ENCODE peak calls at places on chromosome 18, in four cellular contexts. G, B, X and A are unnamed samples.

GRCh38 chr18:38028941-38029340 is 463.3 kb upstream of the CELF4 start:
- DNase-seq in G (no peak), B (no peak), X (no peak), A (no peak)

GRCh38 chr18:37900281-37900680 is 334.7 kb upstream of the CELF4 start:
- DNase-seq in G (no peak), B (no peak), X (no peak), A (no peak)

GRCh38 chr18:77940566-77940965 is 690.9 kb downstream of the GALR1 start:
- DNase-seq in G (no peak), B (no peak), X (no peak), A (no peak)

GRCh38 chr18:28581503-28582169 is 404.7 kb upstream of the CDH2 start:
- DNase-seq in G (no peak), B (no peak), X (no peak), A (no peak)

GRCh38 chr18:22466608-22467390 is 49.1 kb upstream of the CTAGE1 start:
- DNase-seq in G (no peak), B (peak), X (no peak), A (peak)

GRCh38 chr18:75638597-75639467 is 211.3 kb upstream of the SMIM21 start:
- DNase-seq in G (no peak), B (no peak), X (no peak), A (no peak)

GRCh38 chr18:12366794-12367193 is 10.2 kb downstream of the AFG3L2 start:
- DNase-seq in G (no peak), B (no peak), X (no peak), A (no peak)

GRCh38 chr18:48866028-48866733 is 84.6 kb downstream of the SMAD7 start:
- DNase-seq in G (no peak), B (no peak), X (no peak), A (no peak)

GRCh38 chr18:53911200-53911599 is 313.3 kb downstream of the MBD2 start:
- DNase-seq in G (no peak), B (no peak), X (no peak), A (no peak)

GRCh38 chr18:13791181-13791580 is 32.8 kb upstream of the MC5R start:
- DNase-seq in G (no peak), B (no peak), X (no peak), A (no peak)

GRCh38 chr18:38759457-38759856 is 1193.9 kb upstream of the CELF4 start:
- DNase-seq in G (no peak), B (no peak), X (no peak), A (no peak)

GRCh38 chr18:42956287-42956686 is 159.2 kb downstream of the RIT2 start:
- DNase-seq in G (no peak), B (no peak), X (no peak), A (no peak)

GRCh38 chr18:62064361-62064760 is 122.5 kb downstream of the PIGN start:
- DNase-seq in G (no peak), B (no peak), X (no peak), A (no peak)

GRCh38 chr18:45084207-45084606 is 403.5 kb downstream of the SETBP1 start:
- DNase-seq in G (no peak), B (no peak), X (no peak), A (no peak)

GRCh38 chr18:46256078-46256477 is 151.9 kb downstream of the HAUS1 start:
- DNase-seq in G (no peak), B (no peak), X (no peak), A (no peak)

GRCh38 chr18:45997689-45998088 is 30.6 kb upstream of the EPG5 start:
- DNase-seq in G (no peak), B (no peak), X (no peak), A (no peak)

GRCh38 chr18:49459404-49460171 is 857 bp downstream of the DYM start:
- DNase-seq in G (no peak), B (no peak), X (no peak), A (no peak)

GRCh38 chr18:59502222-59502898 is 143.3 kb upstream of the LMAN1 start:
- DNase-seq in G (no peak), B (no peak), X (no peak), A (peak)

GRCh38 chr18:36559458-36559857 is 261.9 kb downstream of the FHOD3 start:
- DNase-seq in G (no peak), B (no peak), X (no peak), A (no peak)

GRCh38 chr18:33440011-33440383 is 524 bp downstream of the CCDC178 start:
- DNase-seq in G (no peak), B (no peak), X (peak), A (peak)

GRCh38 chr18:46831434-46831833 is 74.6 kb upstream of the ST8SIA5 start:
- DNase-seq in G (no peak), B (no peak), X (no peak), A (no peak)

GRCh38 chr18:48962857-48963554 is 12.2 kb upstream of the SMAD7 start:
- DNase-seq in G (no peak), B (no peak), X (no peak), A (no peak)

GRCh38 chr18:7901657-7902056 is 334.5 kb downstream of the PTPRM start:
- DNase-seq in G (no peak), B (no peak), X (no peak), A (no peak)

GRCh38 chr18:60197233-60197632 is 175.3 kb downstream of the MC4R start:
- DNase-seq in G (no peak), B (no peak), X (no peak), A (no peak)

GRCh38 chr18:58605027-58606020 is 23.6 kb downstream of the ALPK2 start:
- DNase-seq in G (peak), B (peak), X (no peak), A (no peak)

GRCh38 chr18:58161659-58162058 is 117.6 kb downstream of the NEDD4L start:
- DNase-seq in G (no peak), B (no peak), X (peak), A (peak)

GRCh38 chr18:47898055-47898454 is 32.4 kb downstream of the SMAD2 start:
- DNase-seq in G (no peak), B (no peak), X (no peak), A (no peak)

DNA sequence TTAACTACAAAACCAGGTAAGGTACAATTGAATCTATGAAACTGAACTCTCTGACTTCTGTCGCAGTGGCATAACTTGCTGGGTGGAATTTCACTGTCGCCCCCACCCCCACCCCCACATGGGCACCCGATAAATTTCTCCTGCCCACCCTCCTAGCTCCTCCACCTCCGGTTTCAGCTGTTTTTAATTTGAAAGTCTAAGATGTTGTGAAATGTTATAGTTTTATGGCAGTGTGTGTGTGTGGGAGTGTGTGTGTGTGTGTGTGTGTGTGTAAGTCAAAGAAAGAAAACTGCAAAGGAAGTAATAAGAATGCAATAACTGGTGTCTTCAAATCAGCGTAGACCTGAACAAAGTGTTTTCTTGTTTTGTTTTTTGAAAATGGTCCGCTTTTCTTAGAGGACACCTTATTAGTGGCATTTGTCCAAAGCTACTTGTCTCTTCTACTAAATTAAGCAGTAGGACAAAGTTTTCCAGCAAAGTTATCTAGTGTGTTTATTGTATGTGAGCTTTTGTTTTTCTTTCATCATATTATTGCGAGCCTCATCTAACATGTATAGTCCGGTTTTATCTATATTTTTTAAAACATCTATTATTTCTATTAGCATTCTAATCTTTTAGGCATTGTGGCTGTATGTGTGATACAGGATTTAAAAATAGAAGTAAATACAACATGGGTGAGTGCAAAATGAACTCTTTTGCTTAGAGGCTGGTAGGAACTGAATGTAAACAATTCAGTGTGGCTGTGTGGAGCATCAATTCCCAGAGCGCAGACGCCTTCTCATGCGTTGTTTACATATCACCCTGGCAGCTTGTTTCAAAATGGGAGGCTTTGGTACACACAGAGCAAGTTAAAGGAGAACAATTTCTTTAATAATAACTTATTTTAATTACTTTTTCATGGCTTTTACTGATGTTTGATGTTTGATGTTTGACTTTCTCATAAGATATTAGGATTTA is 610 bp downstream of the DTNA start:
- DNase-seq in G (no peak), B (no peak), X (no peak), A (peak)
- TF ChIP-seq BHLHE40 in G (no peak), B (no peak), X (no peak), A (no peak)

GRCh38 chr18:63132819-63133200 is 186.8 kb downstream of the BCL2 start:
- DNase-seq in G (no peak), B (no peak), X (no peak), A (no peak)

GRCh38 chr18:63128242-63128967 is 191.2 kb downstream of the BCL2 start:
- DNase-seq in G (no peak), B (no peak), X (no peak), A (no peak)

GRCh38 chr18:63131106-63131943 is 188.2 kb downstream of the BCL2 start:
- DNase-seq in G (no peak), B (peak), X (no peak), A (peak)

GRCh38 chr18:63131944-63132818 is 187.4 kb downstream of the BCL2 start:
- DNase-seq in G (no peak), B (no peak), X (no peak), A (no peak)

DNA sequence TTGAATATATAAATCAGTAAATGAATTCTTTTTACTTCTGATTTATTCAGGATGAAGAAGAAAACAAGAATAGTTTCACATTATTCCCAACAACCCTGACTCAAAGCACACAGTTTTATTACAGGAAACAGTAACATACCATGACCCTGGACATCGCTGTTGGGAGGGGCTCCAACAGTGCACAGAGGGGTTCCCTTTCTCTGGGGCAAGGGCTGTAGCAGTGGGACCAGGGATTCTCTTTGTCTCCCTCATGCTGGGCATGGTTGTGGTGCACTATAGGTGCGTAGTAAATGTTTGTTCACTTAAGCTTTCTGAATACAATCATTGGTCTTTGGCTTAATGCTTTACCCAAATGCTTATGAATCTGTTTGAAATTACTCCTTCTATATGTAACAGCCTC is 189.4 kb downstream of the BCL2 start:
- DNase-seq in G (no peak), B (no peak), X (no peak), A (no peak)
- TF ChIP-seq FOXK2 in G (no peak), B (no peak), X (no peak), A (no peak)

DNA sequence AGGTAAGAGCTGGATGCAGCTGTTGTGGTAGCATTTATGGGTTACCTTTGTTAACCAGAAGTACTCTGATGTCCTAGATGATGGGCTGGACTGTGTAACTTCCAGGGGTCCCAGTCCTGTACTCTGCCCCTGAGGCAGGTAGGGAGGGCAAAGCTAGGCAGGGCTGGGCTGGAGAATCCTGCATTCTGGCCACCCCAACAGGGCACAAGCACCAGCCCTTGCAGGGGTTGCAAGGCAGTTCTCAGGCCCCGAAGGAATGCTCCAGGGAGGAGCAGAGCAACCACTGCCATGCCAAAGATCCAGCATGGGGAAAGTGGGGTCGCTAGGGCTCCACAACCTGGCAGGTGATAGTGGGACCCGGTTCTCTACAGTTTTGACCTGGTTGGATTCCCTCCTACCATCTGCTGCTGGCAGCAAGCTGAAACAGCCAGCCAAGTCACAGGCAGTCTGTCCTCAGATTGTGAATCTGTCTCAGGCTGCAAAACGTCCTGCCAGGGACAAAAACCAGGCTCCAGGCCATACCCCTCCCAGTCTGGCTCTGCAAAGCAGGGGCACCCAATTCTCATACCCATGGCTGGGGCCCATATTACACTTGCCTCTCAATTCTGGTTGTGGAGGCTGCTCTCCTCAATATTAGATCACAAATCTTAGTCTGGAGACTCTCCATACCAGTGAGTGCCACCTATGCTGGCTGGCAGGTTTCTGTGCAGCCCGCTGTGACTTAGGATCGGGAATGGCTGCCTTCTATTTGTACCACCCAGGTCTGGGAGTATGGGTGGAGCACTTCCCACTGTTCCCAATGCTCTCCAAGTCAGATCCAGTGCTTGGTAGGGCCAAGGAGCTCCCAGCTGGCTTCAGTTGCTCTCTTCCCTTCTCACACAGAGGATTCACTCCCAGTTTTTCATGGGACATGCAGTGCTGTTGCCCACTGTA is 61.1 kb downstream of the SMCHD1 start:
- DNase-seq in G (no peak), B (no peak), X (no peak), A (no peak)
- TF ChIP-seq BHLHE40 in G (no peak), B (no peak), X (no peak), A (no peak)

DNA sequence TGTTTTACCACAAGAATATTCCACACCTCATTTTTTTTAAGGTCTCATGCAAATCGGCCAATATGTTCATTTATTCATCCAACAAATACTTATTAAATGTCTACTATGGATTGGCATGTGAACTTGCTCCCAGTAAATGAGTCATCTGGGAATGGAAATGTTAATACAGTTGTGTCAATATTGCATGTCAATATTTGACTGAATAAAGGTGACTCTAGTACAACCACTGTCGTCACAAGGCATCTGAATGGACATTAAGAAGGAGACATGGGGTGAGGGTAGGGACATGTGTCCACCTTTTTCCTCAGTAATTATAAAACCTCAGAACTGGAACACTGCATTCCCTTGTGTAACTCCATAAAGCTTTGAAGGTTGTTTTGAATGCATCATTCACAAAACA is 365.4 kb downstream of the ADCYAP1 start:
- DNase-seq in G (no peak), B (peak), X (no peak), A (no peak)
- TF ChIP-seq FOXK2 in G (no peak), B (no peak), X (no peak), A (no peak)

DNA sequence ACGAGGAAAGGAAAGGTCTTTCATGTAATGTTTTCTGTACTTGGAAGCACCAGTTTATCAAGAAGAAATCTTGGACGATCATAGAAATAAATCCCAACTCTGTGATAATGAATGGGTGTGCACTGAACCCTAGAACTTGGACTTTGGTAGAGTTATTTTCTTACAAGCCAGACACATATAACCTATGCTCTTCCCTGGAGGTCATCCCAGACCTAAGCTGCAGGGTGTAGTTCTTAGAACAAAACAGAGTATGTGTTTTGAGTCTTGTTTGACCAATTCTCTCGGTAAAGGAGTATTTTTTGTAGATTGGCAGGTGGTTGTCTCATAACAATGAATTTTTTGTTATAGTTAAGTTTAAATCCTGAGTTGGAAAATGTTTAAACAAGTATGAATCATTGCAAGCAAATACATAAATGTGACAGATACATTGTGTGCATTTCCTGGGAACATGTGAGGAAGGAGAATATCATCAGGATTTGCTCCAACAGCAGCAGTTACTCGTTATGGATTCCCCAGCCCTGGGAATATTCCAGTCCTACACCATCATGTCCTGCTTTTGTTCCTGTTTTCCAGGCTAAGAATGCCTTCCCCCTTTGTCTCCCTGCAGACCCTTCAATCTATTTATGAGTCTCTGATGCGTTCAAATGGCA is 224.7 kb downstream of the NAPG start:
- DNase-seq in G (no peak), B (peak), X (no peak), A (no peak)
- TF ChIP-seq BHLHE40 in G (no peak), B (no peak), X (no peak), A (no peak)

DNA sequence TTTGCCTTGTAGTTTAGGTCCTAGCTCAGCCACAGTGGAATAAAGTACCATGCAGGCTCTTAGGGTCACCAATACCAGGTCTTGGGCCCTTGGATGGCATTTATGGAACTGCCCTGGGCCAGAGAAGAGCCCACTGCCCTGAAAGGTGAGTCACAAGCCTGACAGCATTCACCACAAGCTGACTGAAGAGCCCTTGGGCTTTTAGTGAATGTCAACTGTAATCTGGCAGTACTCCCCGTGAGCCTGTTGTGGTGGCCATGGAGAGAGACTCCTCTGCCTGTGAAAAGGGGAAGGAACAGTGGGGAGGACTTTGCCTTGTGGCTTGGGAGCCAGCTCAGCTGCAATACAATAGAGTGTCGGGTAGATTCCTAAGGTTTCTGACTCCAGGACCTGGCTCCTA is 1389.7 kb downstream of the DSC3 start:
- DNase-seq in G (no peak), B (no peak), X (no peak), A (no peak)
- TF ChIP-seq FOXK2 in G (no peak), B (no peak), X (no peak), A (no peak)

DNA sequence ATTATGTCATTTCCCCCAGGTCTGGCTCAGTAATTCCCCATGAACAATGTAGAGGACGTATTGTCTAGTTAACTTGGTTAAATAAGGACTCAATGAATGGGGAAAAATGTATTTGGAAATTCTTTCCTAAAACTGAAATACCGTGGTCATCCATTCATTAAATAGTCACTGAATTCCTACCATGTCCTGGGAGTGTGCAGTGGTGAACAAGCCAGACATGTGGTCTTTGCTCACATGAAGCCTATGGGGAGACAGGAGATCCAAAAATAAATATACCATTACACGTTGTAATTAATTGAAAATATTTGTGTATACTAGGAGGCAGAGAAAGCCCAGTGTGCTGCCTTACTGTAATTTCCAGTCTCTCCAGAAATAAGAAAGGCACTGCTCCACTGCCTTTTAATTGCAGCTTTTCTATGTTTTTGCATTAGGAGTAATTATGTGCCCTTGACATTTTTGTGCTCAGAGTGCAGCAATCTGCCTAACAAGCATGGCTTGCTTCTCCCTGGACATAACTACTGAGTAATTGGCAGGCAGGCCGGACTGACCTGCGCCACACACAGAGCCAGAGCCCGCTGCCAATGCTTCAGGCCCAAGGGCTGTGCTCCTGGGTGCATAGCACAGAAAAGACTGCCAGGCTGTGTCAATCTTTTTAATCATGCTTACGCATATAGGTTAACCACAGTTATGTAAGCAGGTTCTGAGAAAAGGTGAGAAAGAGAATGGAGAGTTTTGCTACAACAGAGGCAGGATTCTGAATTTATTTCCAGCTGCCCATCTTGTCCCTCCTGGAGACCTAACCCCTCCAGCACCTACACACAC is 22.2 kb upstream of the TTC39C start:
- DNase-seq in G (no peak), B (no peak), X (no peak), A (no peak)
- TF ChIP-seq BHLHE40 in G (no peak), B (no peak), X (no peak), A (no peak)